ENCODE peak calls at places on chromosomes 1 and 21, in nine cellular contexts. U, K, Z, C, X, M, H, A and T are unnamed samples.

GRCh38 chr1:97545446-97545845 is 375.4 kb downstream of the DPYD start:
- DNase-seq in U (no peak), K (no peak), Z (no peak), C (no peak), X (no peak), M (no peak), H (no peak), A (no peak), T (no peak)

GRCh38 chr1:149917590-149918144 is at the start of gene SV2A:
- DNase-seq in U (no peak), K (peak; percentile 66), Z (peak; percentile 53), C (peak; percentile 79), X (peak; percentile 30), M (no peak), H (peak; percentile 18), A (peak; percentile 39), T (peak; percentile 47)

GRCh38 chr1:147760481-147761260 is at the start of gene GJA5:
- DNase-seq in U (no peak), K (no peak), Z (no peak), C (no peak), X (no peak), M (peak; percentile 84), H (no peak), A (no peak), T (no peak)

GRCh38 chr1:193479187-193479586 is 292.8 kb upstream of the B3GALT2 start:
- DNase-seq in U (no peak), K (no peak), Z (no peak), C (peak; percentile 69), X (peak; percentile 73), M (no peak), H (no peak), A (peak; percentile 78), T (no peak)

GRCh38 chr21:46675595-46676280 is 40.3 kb downstream of the PRMT2 start:
- DNase-seq in U (no peak), K (no peak), Z (no peak), C (no peak), X (no peak), M (no peak), H (no peak), A (no peak), T (no peak)

GRCh38 chr1:36369061-36369470 is 16.7 kb downstream of the STK40 start:
- DNase-seq in U (no peak), K (peak; percentile 71), Z (peak; percentile 70), C (peak; percentile 95), X (peak; percentile 80), M (peak; percentile 50), H (peak; percentile 73), A (peak; percentile 76), T (peak; percentile 91)

GRCh38 chr1:113479713-113480676 is 89.7 kb downstream of the MAGI3 start:
- DNase-seq in U (no peak), K (no peak), Z (peak; percentile 61), C (no peak), X (no peak), M (peak; percentile 42), H (no peak), A (no peak), T (no peak)

GRCh38 chr21:29213513-29214385 is 83.3 kb downstream of the MAP3K7CL start:
- DNase-seq in U (no peak), K (no peak), Z (no peak), C (no peak), X (no peak), M (no peak), H (no peak), A (no peak), T (no peak)

GRCh38 chr1:1903224-1903623 is 11.8 kb upstream of the CALML6 start:
- DNase-seq in U (no peak), K (no peak), Z (no peak), C (no peak), X (no peak), M (no peak), H (no peak), A (no peak), T (no peak)

GRCh38 chr21:22965455-22966125 is 1967.4 kb downstream of the NCAM2 start:
- DNase-seq in U (no peak), K (no peak), Z (peak; percentile 8), C (no peak), X (no peak), M (no peak), H (no peak), A (no peak), T (no peak)

GRCh38 chr1:44628962-44629756 is 45.1 kb downstream of the TMEM53 start:
- DNase-seq in U (peak; percentile 77), K (no peak), Z (peak; percentile 63), C (no peak), X (no peak), M (peak; percentile 84), H (no peak), A (no peak), T (no peak)

GRCh38 chr21:38258803-38259485 is 2.2 kb downstream of the KCNJ15 start:
- DNase-seq in U (peak; percentile 81), K (no peak), Z (peak; percentile 85), C (no peak), X (no peak), M (no peak), H (no peak), A (no peak), T (no peak)

GRCh38 chr1:31362032-31362431 is 10.8 kb downstream of the FABP3 start:
- DNase-seq in U (no peak), K (no peak), Z (no peak), C (no peak), X (no peak), M (no peak), H (no peak), A (no peak), T (no peak)

GRCh38 chr1:231211005-231211857 is 29.8 kb upstream of the GNPAT start:
- DNase-seq in U (peak; percentile 27), K (peak; percentile 70), Z (peak; percentile 74), C (peak; percentile 98), X (peak; percentile 87), M (peak; percentile 64), H (peak; percentile 82), A (peak; percentile 83), T (peak; percentile 86)

GRCh38 chr21:41242238-41242829 is 74.3 kb upstream of the FAM3B start:
- DNase-seq in U (no peak), K (no peak), Z (no peak), C (no peak), X (no peak), M (no peak), H (no peak), A (no peak), T (no peak)

GRCh38 chr1:157154940-157155514 is 16.8 kb upstream of the ETV3 start:
- DNase-seq in U (no peak), K (peak; percentile 38), Z (peak; percentile 35), C (no peak), X (no peak), M (peak; percentile 52), H (peak; percentile 63), A (no peak), T (no peak)

GRCh38 chr1:201021333-201022177 is 2.0 kb downstream of the KIF21B start:
- DNase-seq in U (no peak), K (no peak), Z (no peak), C (no peak), X (no peak), M (no peak), H (no peak), A (no peak), T (no peak)

GRCh38 chr1:45328680-45329079 is 2.0 kb downstream of the HPDL start:
- DNase-seq in U (no peak), K (no peak), Z (no peak), C (no peak), X (no peak), M (no peak), H (no peak), A (no peak), T (no peak)

GRCh38 chr1:222547260-222547614 is 667 bp downstream of the HHIPL2 start:
- DNase-seq in U (no peak), K (no peak), Z (no peak), C (no peak), X (no peak), M (no peak), H (no peak), A (no peak), T (no peak)

GRCh38 chr1:243957141-243957540 is 93.9 kb upstream of the ZBTB18 start:
- DNase-seq in U (no peak), K (no peak), Z (no peak), C (no peak), X (no peak), M (no peak), H (no peak), A (no peak), T (no peak)

GRCh38 chr1:7824701-7825100 is 28.2 kb downstream of the UTS2 start:
- DNase-seq in U (no peak), K (no peak), Z (no peak), C (no peak), X (no peak), M (no peak), H (no peak), A (no peak), T (no peak)

GRCh38 chr1:228348708-228349467 is 57.7 kb downstream of the TRIM11 start:
- DNase-seq in U (no peak), K (no peak), Z (no peak), C (no peak), X (no peak), M (no peak), H (no peak), A (no peak), T (no peak)

GRCh38 chr1:32894019-32894600 is 7.1 kb downstream of the TMEM54 start:
- DNase-seq in U (no peak), K (no peak), Z (no peak), C (no peak), X (no peak), M (no peak), H (no peak), A (no peak), T (no peak)

GRCh38 chr1:213678348-213678747 is 309.4 kb upstream of the PROX1 start:
- DNase-seq in U (no peak), K (no peak), Z (no peak), C (no peak), X (no peak), M (no peak), H (no peak), A (no peak), T (no peak)

GRCh38 chr1:59142663-59143487 is 154.0 kb upstream of the FGGY start:
- DNase-seq in U (peak; percentile 88), K (no peak), Z (peak; percentile 99), C (no peak), X (no peak), M (peak; percentile 95), H (peak; percentile 38), A (no peak), T (no peak)

GRCh38 chr1:35718492-35719336 is at the start of gene C1orf216:
- DNase-seq in U (peak; percentile 41), K (peak; percentile 71), Z (peak; percentile 75), C (peak; percentile 91), X (peak; percentile 55), M (peak; percentile 72), H (peak; percentile 75), A (peak; percentile 43), T (peak; percentile 46)

GRCh38 chr1:26020390-26020789 is 1.2 kb upstream of the EXTL1 start:
- DNase-seq in U (no peak), K (peak; percentile 45), Z (no peak), C (no peak), X (no peak), M (peak; percentile 27), H (no peak), A (no peak), T (no peak)

GRCh38 chr1:82423174-82423815 is 622.6 kb downstream of the ADGRL2 start:
- DNase-seq in U (no peak), K (no peak), Z (no peak), C (no peak), X (no peak), M (peak; percentile 1), H (no peak), A (no peak), T (no peak)

GRCh38 chr1:228646717-228647522 is 88.4 kb upstream of the RHOU start:
- DNase-seq in U (no peak), K (peak; percentile 33), Z (peak; percentile 34), C (peak; percentile 81), X (no peak), M (peak; percentile 71), H (peak; percentile 77), A (no peak), T (no peak)

GRCh38 chr1:192461684-192462083 is 113.9 kb upstream of the RGS1 start:
- DNase-seq in U (no peak), K (no peak), Z (peak; percentile 23), C (no peak), X (no peak), M (peak; percentile 34), H (no peak), A (no peak), T (no peak)

GRCh38 chr1:22166439-22166838 is 23.5 kb upstream of the WNT4 start:
- DNase-seq in U (no peak), K (no peak), Z (no peak), C (no peak), X (no peak), M (peak; percentile 37), H (no peak), A (no peak), T (no peak)